ENCODE peak calls at places on chromosomes 3 and 15, in five cellular contexts. J, B, S, D and Z are unnamed samples. For H3K36me3, the result is how much of the 10 kb centered on the place peaks cover.

GRCh38 chr3:69249001-69249400 is 126.6 kb upstream of the LMOD3 start:
- DNase-seq in D (no peak), J (no peak), B (no peak), S (no peak), Z (no peak)

GRCh38 chr15:66707310-66708160 is 5.5 kb downstream of the SMAD6 start:
- DNase-seq in S (peak), B (peak), J (peak), D (peak), Z (peak)

GRCh38 chr15:35514759-35515158 is 31.2 kb downstream of the DPH6 start:
- DNase-seq in D (no peak), J (peak), B (no peak), S (no peak), Z (no peak)

GRCh38 chr3:50876947-50877346 is 202.2 kb downstream of the DOCK3 start:
- DNase-seq in D (no peak), B (no peak), S (no peak), J (peak), Z (no peak)

GRCh38 chr3:43692971-43693370 is 2.2 kb downstream of the ABHD5 start:
- DNase-seq in J (no peak), D (no peak), B (no peak), S (no peak), Z (no peak)

GRCh38 chr15:92304239-92304975 is 89.3 kb upstream of the ST8SIA2 start:
- DNase-seq in D (no peak), S (no peak), B (no peak), J (no peak), Z (no peak)

GRCh38 chr3:187136936-187137335 is 2.4 kb downstream of the RPL39L start:
- DNase-seq in B (no peak), S (no peak), D (no peak), J (peak), Z (no peak)

GRCh38 chr3:192835818-192836468 is 81.7 kb downstream of the MB21D2 start:
- DNase-seq in B (no peak), J (peak), S (no peak), D (no peak), Z (no peak)

GRCh38 chr3:165185707-165186327 is 10.4 kb downstream of the SLITRK3 start:
- DNase-seq in S (peak), D (peak), J (peak), B (peak), Z (peak)

GRCh38 chr3:151082880-151083838 is 2.3 kb upstream of the MED12L start:
- DNase-seq in J (no peak), B (no peak), D (no peak), S (no peak), Z (no peak)

GRCh38 chr3:177820683-177821316 is 623.5 kb upstream of the TBL1XR1 start:
- DNase-seq in J (no peak), S (no peak), B (no peak), D (no peak), Z (no peak)

GRCh38 chr3:42486814-42487569 is 15.5 kb upstream of the VIPR1 start:
- DNase-seq in B (no peak), J (no peak), S (no peak), D (no peak), Z (peak)

GRCh38 chr3:191334359-191334893 is 4.1 kb upstream of the UTS2B start:
- DNase-seq in D (no peak), J (no peak), S (no peak), B (no peak), Z (no peak)

GRCh38 chr15:100341662-100342560 is at the start of gene ADAMTS17:
- DNase-seq in S (peak), B (peak), J (peak), D (peak), Z (peak)

GRCh38 chr15:23026218-23026617 is 13.2 kb downstream of the TUBGCP5 start:
- DNase-seq in S (no peak), J (no peak), B (no peak), D (no peak), Z (no peak)
- H3K36me3 ChIP-seq in S (half or more), J (half or more), B (under half), D (half or more), Z (under half)

GRCh38 chr3:70984756-70985155 is 598.8 kb downstream of the FOXP1 start:
- DNase-seq in J (peak), B (no peak), D (no peak), S (no peak), Z (no peak)
- H3K36me3 ChIP-seq in J (under half), B (under half), D (under half), S (half or more), Z (under half)

GRCh38 chr3:105730973-105731372 is 137.8 kb downstream of the CBLB start:
- DNase-seq in S (no peak), D (no peak), J (peak), B (no peak), Z (no peak)

GRCh38 chr3:105728913-105729312 is 139.9 kb downstream of the CBLB start:
- DNase-seq in S (no peak), J (no peak), B (no peak), D (no peak), Z (no peak)

GRCh38 chr3:105731686-105732085 is 137.1 kb downstream of the CBLB start:
- DNase-seq in B (no peak), J (no peak), S (no peak), D (no peak), Z (no peak)

DNA sequence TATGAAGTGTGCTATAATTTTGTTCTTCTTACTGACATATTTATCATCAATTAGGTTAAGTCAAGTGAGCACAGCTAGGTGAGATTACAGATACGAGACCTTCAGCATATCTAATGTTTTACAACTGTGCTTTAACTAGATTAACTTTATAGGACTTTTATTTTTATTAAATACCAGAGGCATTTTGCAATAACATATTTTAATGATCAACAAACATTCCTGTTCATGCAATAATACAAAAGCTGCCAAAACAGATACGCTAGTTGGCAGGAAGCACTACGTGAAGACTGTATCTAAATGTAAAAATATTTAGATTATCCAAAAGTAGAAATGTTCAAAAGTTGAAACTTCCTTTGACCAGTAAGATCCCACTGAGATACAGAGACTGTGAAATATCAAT is 139.2 kb downstream of the CBLB start:
- DNase-seq in J (peak), B (no peak), D (no peak), S (no peak), Z (no peak)
- H3K36me3 ChIP-seq in J (half or more), B (under half), D (under half), S (half or more), Z (under half)

GRCh38 chr3:9681011-9681722 is 22.5 kb upstream of the CPNE9 start:
- DNase-seq in S (no peak), J (no peak), D (no peak), B (no peak), Z (no peak)
- H3K36me3 ChIP-seq in S (under half), J (under half), D (half or more), B (under half), Z (under half)

GRCh38 chr15:43250785-43251184 is 15.9 kb downstream of the TGM5 start:
- DNase-seq in D (no peak), J (no peak), B (no peak), S (no peak), Z (no peak)
- H3K36me3 ChIP-seq in D (under half), J (under half), B (under half), S (under half), Z (under half)

GRCh38 chr3:14876942-14877341 is 58.2 kb downstream of the FGD5 start:
- DNase-seq in D (no peak), B (no peak), J (peak), S (peak), Z (no peak)
- H3K36me3 ChIP-seq in D (under half), B (under half), J (under half), S (under half), Z (under half)